ENCODE peak calls at places on chromosomes 7 and 10, in four cellular contexts. One of them, this sample, is unnamed.

GRCh38 chr7:127792528-127793342 is 140.7 kb downstream of the SND1 start:
- DNase-seq in right lobe of liver: no peak
- DNase-seq in Panc1: peak
- DNase-seq in iPS DF 6.9: peak
- DNase-seq in this sample: no peak

GRCh38 chr10:3194871-3195270 is 22.3 kb upstream of the PITRM1 start:
- DNase-seq in right lobe of liver: no peak
- DNase-seq in Panc1: no peak
- DNase-seq in iPS DF 6.9: no peak
- DNase-seq in this sample: no peak

GRCh38 chr7:47186316-47186715 is 395.6 kb downstream of the TNS3 start:
- DNase-seq in right lobe of liver: no peak
- DNase-seq in Panc1: no peak
- DNase-seq in iPS DF 6.9: no peak
- DNase-seq in this sample: no peak

GRCh38 chr10:78515037-78515872 is 481.6 kb downstream of the RPS24 start:
- DNase-seq in right lobe of liver: no peak
- DNase-seq in Panc1: no peak
- DNase-seq in iPS DF 6.9: no peak
- DNase-seq in this sample: no peak

GRCh38 chr10:50991496-50992355 is 82.6 kb upstream of the PRKG1 start:
- DNase-seq in right lobe of liver: peak
- DNase-seq in Panc1: no peak
- DNase-seq in iPS DF 6.9: no peak
- DNase-seq in this sample: no peak

GRCh38 chr10:4431114-4431862 is 394.7 kb upstream of the AKR1E2 start:
- DNase-seq in right lobe of liver: no peak
- DNase-seq in Panc1: no peak
- DNase-seq in iPS DF 6.9: no peak
- DNase-seq in this sample: no peak

GRCh38 chr7:134056816-134057215 is 70.3 kb upstream of the LRGUK start:
- DNase-seq in right lobe of liver: no peak
- DNase-seq in Panc1: no peak
- DNase-seq in iPS DF 6.9: no peak
- DNase-seq in this sample: no peak

GRCh38 chr10:19872504-19873271 is 56.5 kb downstream of the PLXDC2 start:
- DNase-seq in right lobe of liver: no peak
- DNase-seq in Panc1: no peak
- DNase-seq in iPS DF 6.9: no peak
- DNase-seq in this sample: no peak

GRCh38 chr7:107850221-107850620 is 40.8 kb upstream of the DLD start:
- DNase-seq in right lobe of liver: no peak
- DNase-seq in Panc1: no peak
- DNase-seq in iPS DF 6.9: no peak
- DNase-seq in this sample: no peak

GRCh38 chr7:91292506-91292905 is 28.3 kb downstream of the FZD1 start:
- DNase-seq in right lobe of liver: no peak
- DNase-seq in Panc1: no peak
- DNase-seq in iPS DF 6.9: no peak
- DNase-seq in this sample: no peak

GRCh38 chr10:75404023-75404334 is 2.4 kb upstream of the ZNF503 start:
- DNase-seq in right lobe of liver: no peak
- DNase-seq in Panc1: no peak
- DNase-seq in iPS DF 6.9: no peak
- DNase-seq in this sample: no peak

GRCh38 chr7:118648002-118648401 is 423.5 kb downstream of the ANKRD7 start:
- DNase-seq in right lobe of liver: no peak
- DNase-seq in Panc1: no peak
- DNase-seq in iPS DF 6.9: no peak
- DNase-seq in this sample: no peak

GRCh38 chr7:149196705-149197171 is 1.4 kb downstream of the ZNF282 start:
- DNase-seq in right lobe of liver: no peak
- DNase-seq in Panc1: no peak
- DNase-seq in iPS DF 6.9: no peak
- DNase-seq in this sample: no peak

GRCh38 chr10:34721201-34721840 is 93.8 kb downstream of the PARD3 start:
- DNase-seq in right lobe of liver: no peak
- DNase-seq in Panc1: no peak
- DNase-seq in iPS DF 6.9: no peak
- DNase-seq in this sample: no peak

GRCh38 chr7:151663382-151664100 is 143.8 kb upstream of the RHEB start:
- DNase-seq in right lobe of liver: no peak
- DNase-seq in Panc1: no peak
- DNase-seq in iPS DF 6.9: no peak
- DNase-seq in this sample: no peak

GRCh38 chr10:104483582-104483981 is 129.9 kb downstream of the CFAP58 start:
- DNase-seq in right lobe of liver: no peak
- DNase-seq in Panc1: no peak
- DNase-seq in iPS DF 6.9: no peak
- DNase-seq in this sample: no peak

DNA sequence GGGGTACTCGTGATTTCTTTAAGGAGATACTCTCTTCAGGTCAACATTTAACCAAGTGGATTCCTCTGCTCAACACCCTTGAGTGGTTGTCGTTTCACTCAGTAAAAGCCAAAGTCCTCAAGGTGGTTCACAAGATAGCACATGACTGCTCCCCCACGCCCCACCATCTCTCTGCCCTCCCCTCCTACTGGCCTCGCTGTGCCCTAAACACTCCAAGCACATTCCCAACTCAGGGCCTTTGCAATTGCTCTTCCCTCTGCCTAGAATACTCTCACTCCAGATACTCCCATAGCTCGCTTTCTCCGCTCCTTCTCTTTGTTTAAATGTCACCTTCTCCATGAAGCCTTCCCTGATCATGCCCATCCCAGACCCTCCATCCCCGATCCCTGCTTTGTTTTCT is 72.0 kb upstream of the FHIP2A start:
- DNase-seq in right lobe of liver: no peak
- DNase-seq in Panc1: no peak
- DNase-seq in iPS DF 6.9: no peak
- DNase-seq in this sample: no peak
- H3K27ac ChIP-seq in right lobe of liver: no peak
- H3K27ac ChIP-seq in Panc1: peak
- H3K27ac ChIP-seq in iPS DF 6.9: no peak
- H3K27ac ChIP-seq in this sample: no peak

DNA sequence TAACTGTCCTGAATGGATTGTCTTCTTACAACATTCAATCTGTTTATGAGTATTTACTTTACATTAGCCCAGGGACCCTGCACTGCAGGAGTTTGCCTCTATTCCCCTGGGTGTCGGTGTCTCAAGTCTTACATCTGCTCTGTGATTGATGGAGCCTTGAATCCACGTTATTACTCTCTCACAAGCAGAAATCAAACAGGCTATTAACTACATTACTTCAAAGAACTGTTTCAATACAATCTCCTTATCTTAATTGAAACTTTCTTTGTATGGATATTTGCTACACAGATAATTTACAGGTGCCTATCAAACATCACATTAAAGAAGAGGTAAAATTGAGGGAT is 3.1 kb upstream of the ARID5B start:
- DNase-seq in right lobe of liver: no peak
- DNase-seq in Panc1: no peak
- DNase-seq in iPS DF 6.9: no peak
- DNase-seq in this sample: no peak
- H3K27ac ChIP-seq in right lobe of liver: no peak
- H3K27ac ChIP-seq in Panc1: peak
- H3K27ac ChIP-seq in iPS DF 6.9: no peak
- H3K27ac ChIP-seq in this sample: peak

GRCh38 chr7:71705901-71706300 is 574.0 kb downstream of the GALNT17 start:
- DNase-seq in right lobe of liver: no peak
- DNase-seq in Panc1: no peak
- DNase-seq in iPS DF 6.9: no peak
- DNase-seq in this sample: no peak

GRCh38 chr7:71706576-71706975 is 574.6 kb downstream of the GALNT17 start:
- DNase-seq in right lobe of liver: no peak
- DNase-seq in Panc1: no peak
- DNase-seq in iPS DF 6.9: no peak
- DNase-seq in this sample: no peak

GRCh38 chr7:71707041-71707440 is 575.1 kb downstream of the GALNT17 start:
- DNase-seq in right lobe of liver: no peak
- DNase-seq in Panc1: no peak
- DNase-seq in iPS DF 6.9: no peak
- DNase-seq in this sample: no peak

GRCh38 chr7:71710442-71710841 is 578.5 kb downstream of the GALNT17 start:
- DNase-seq in right lobe of liver: no peak
- DNase-seq in Panc1: no peak
- DNase-seq in iPS DF 6.9: no peak
- DNase-seq in this sample: no peak

GRCh38 chr7:71708710-71709109 is 576.8 kb downstream of the GALNT17 start:
- DNase-seq in right lobe of liver: no peak
- DNase-seq in Panc1: no peak
- DNase-seq in iPS DF 6.9: no peak
- DNase-seq in this sample: no peak
- H3K27ac ChIP-seq in right lobe of liver: no peak
- H3K27ac ChIP-seq in Panc1: no peak
- H3K27ac ChIP-seq in iPS DF 6.9: no peak
- H3K27ac ChIP-seq in this sample: no peak

GRCh38 chr7:98414205-98414900 is 13.5 kb upstream of the BAIAP2L1 start:
- DNase-seq in right lobe of liver: no peak
- DNase-seq in Panc1: no peak
- DNase-seq in iPS DF 6.9: no peak
- DNase-seq in this sample: no peak

GRCh38 chr7:98423043-98423442 is 22.2 kb upstream of the BAIAP2L1 start:
- DNase-seq in right lobe of liver: no peak
- DNase-seq in Panc1: no peak
- DNase-seq in iPS DF 6.9: no peak
- DNase-seq in this sample: no peak

GRCh38 chr7:98418271-98418635 is 17.4 kb upstream of the BAIAP2L1 start:
- DNase-seq in right lobe of liver: no peak
- DNase-seq in Panc1: no peak
- DNase-seq in iPS DF 6.9: no peak
- DNase-seq in this sample: no peak

GRCh38 chr7:98420966-98421612 is 20.2 kb upstream of the BAIAP2L1 start:
- DNase-seq in right lobe of liver: peak
- DNase-seq in Panc1: peak
- DNase-seq in iPS DF 6.9: peak
- DNase-seq in this sample: no peak

DNA sequence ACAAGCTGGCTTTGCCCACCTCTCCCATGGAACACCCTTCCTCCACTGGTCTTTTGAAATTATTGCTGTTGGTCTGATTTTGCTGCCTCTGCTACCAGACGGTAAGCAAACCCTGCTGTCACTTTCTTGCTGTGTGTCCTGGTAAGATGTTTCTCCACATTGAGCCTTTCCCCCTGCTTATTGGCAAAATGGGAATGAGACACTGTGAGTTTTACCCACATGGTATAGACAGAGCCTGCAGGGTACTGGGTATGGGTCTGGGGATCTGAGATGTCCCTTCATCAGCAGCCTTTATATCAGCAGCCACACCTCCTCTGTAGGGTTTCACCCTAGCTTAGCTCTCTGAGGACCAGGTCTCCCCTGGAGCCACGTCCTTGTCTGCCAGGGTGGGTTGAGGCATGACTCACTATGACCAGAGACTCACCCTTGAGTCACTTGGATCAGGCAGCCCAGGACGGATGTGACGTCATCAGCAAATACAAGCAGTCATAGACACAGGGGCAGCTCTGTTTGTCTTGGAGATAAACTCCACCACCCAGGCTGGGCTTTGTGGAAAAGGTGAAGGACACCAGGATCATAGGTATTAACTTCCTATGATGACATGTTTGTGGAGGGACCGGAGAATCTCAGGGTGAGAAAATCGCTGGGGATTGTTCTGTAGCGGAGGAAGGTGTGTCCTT is 17.9 kb upstream of the BAIAP2L1 start:
- DNase-seq in right lobe of liver: peak
- DNase-seq in Panc1: peak
- DNase-seq in iPS DF 6.9: no peak
- DNase-seq in this sample: peak
- H3K27ac ChIP-seq in right lobe of liver: peak
- H3K27ac ChIP-seq in Panc1: peak
- H3K27ac ChIP-seq in iPS DF 6.9: no peak
- H3K27ac ChIP-seq in this sample: peak

GRCh38 chr7:94396606-94397005 is 1.9 kb downstream of the COL1A2 start:
- DNase-seq in right lobe of liver: no peak
- DNase-seq in Panc1: no peak
- DNase-seq in iPS DF 6.9: no peak
- DNase-seq in this sample: no peak

GRCh38 chr7:94394399-94395140 is at the start of gene COL1A2:
- DNase-seq in right lobe of liver: peak
- DNase-seq in Panc1: no peak
- DNase-seq in iPS DF 6.9: no peak
- DNase-seq in this sample: no peak

GRCh38 chr7:94397721-94398120 is 3.0 kb downstream of the COL1A2 start:
- DNase-seq in right lobe of liver: no peak
- DNase-seq in Panc1: no peak
- DNase-seq in iPS DF 6.9: no peak
- DNase-seq in this sample: no peak

GRCh38 chr7:94395141-94396041 is 696 bp downstream of the COL1A2 start:
- DNase-seq in right lobe of liver: no peak
- DNase-seq in Panc1: peak
- DNase-seq in iPS DF 6.9: no peak
- DNase-seq in this sample: peak

GRCh38 chr7:94396044-94396443 is 1.3 kb downstream of the COL1A2 start:
- DNase-seq in right lobe of liver: no peak
- DNase-seq in Panc1: no peak
- DNase-seq in iPS DF 6.9: no peak
- DNase-seq in this sample: no peak
- H3K27ac ChIP-seq in right lobe of liver: no peak
- H3K27ac ChIP-seq in Panc1: no peak
- H3K27ac ChIP-seq in iPS DF 6.9: no peak
- H3K27ac ChIP-seq in this sample: no peak

GRCh38 chr10:103078309-103078615 is 114.8 kb downstream of the NT5C2 start:
- DNase-seq in right lobe of liver: no peak
- DNase-seq in Panc1: no peak
- DNase-seq in iPS DF 6.9: no peak
- DNase-seq in this sample: no peak
- H3K27ac ChIP-seq in right lobe of liver: no peak
- H3K27ac ChIP-seq in Panc1: no peak
- H3K27ac ChIP-seq in iPS DF 6.9: no peak
- H3K27ac ChIP-seq in this sample: no peak

This sample was measured in epithelial cell of prostate.